ENCODE peak calls at places on chromosomes 13 and 19, in four cellular contexts. One of them, this sample, is unnamed.

GRCh38 chr19:28010656-28011055 is 1202.3 kb downstream of the UQCRFS1 start:
- DNase-seq in HepG2: no peak
- DNase-seq in K562: peak
- DNase-seq in GM12878: no peak
- DNase-seq in this sample: no peak

GRCh38 chr13:105139380-105140285 is 1395.8 kb downstream of the EFNB2 start:
- DNase-seq in HepG2: peak
- DNase-seq in K562: no peak
- DNase-seq in GM12878: peak
- DNase-seq in this sample: no peak

GRCh38 chr13:100100115-100100879 is 11.4 kb downstream of the PCCA start:
- DNase-seq in HepG2: peak
- DNase-seq in K562: no peak
- DNase-seq in GM12878: no peak
- DNase-seq in this sample: no peak

GRCh38 chr19:35751839-35752745 is 3.7 kb downstream of the LIN37 start:
- DNase-seq in HepG2: no peak
- DNase-seq in K562: no peak
- DNase-seq in GM12878: no peak
- DNase-seq in this sample: no peak

GRCh38 chr19:46221981-46222610 is 7.4 kb upstream of the IGFL1 start:
- DNase-seq in HepG2: no peak
- DNase-seq in K562: no peak
- DNase-seq in GM12878: no peak
- DNase-seq in this sample: no peak

GRCh38 chr19:18443406-18443805 is 5.5 kb upstream of the ISYNA1 start:
- DNase-seq in HepG2: no peak
- DNase-seq in K562: no peak
- DNase-seq in GM12878: no peak
- DNase-seq in this sample: no peak

GRCh38 chr19:33953023-33953422 is 156.4 kb downstream of the KCTD15 start:
- DNase-seq in HepG2: no peak
- DNase-seq in K562: no peak
- DNase-seq in GM12878: no peak
- DNase-seq in this sample: no peak

GRCh38 chr19:4069331-4069959 is 2.7 kb upstream of the ZBTB7A start:
- DNase-seq in HepG2: no peak
- DNase-seq in K562: no peak
- DNase-seq in GM12878: no peak
- DNase-seq in this sample: no peak

GRCh38 chr19:48543121-48543710 is 8.8 kb upstream of the SULT2B1 start:
- DNase-seq in HepG2: no peak
- DNase-seq in K562: no peak
- DNase-seq in GM12878: no peak
- DNase-seq in this sample: no peak

GRCh38 chr19:5053661-5054060 is 84.7 kb downstream of the KDM4B start:
- DNase-seq in HepG2: no peak
- DNase-seq in K562: no peak
- DNase-seq in GM12878: no peak
- DNase-seq in this sample: no peak

GRCh38 chr13:25980255-25980654 is 71.6 kb downstream of the SHISA2 start:
- DNase-seq in HepG2: peak
- DNase-seq in K562: no peak
- DNase-seq in GM12878: no peak
- DNase-seq in this sample: peak

GRCh38 chr19:10603084-10603872 is 16.2 kb upstream of the AP1M2 start:
- DNase-seq in HepG2: no peak
- DNase-seq in K562: peak
- DNase-seq in GM12878: peak
- DNase-seq in this sample: peak

GRCh38 chr19:17348700-17349099 is 11.3 kb downstream of the GTPBP3 start:
- DNase-seq in HepG2: peak
- DNase-seq in K562: no peak
- DNase-seq in GM12878: no peak
- DNase-seq in this sample: peak

DNA sequence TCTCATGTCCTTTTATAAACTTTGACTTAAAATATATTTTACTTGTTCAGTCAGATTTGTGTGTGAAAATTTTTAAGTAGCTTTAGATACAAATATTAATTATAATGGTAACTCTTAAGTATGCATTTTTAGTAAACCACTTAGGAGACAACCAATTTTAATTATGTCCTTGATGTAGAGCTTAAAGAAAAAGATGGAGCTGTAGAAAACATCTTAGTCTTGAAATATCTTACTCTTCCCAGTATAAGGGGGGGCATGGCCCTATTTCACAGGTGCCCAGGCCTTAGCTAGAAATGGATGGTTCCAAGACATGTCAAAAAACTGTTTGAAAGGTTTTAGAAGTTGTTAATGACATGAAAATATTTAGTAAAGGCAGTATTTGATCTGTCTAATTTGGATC is 43.4 kb upstream of the CEACAM21 start:
- DNase-seq in HepG2: no peak
- DNase-seq in K562: no peak
- DNase-seq in GM12878: no peak
- DNase-seq in this sample: no peak
- TF ChIP-seq RFX5 in HepG2: no peak
- TF ChIP-seq RFX5 in K562: no peak
- TF ChIP-seq RFX5 in GM12878: no peak
- TF ChIP-seq RFX5 in this sample: no peak

DNA sequence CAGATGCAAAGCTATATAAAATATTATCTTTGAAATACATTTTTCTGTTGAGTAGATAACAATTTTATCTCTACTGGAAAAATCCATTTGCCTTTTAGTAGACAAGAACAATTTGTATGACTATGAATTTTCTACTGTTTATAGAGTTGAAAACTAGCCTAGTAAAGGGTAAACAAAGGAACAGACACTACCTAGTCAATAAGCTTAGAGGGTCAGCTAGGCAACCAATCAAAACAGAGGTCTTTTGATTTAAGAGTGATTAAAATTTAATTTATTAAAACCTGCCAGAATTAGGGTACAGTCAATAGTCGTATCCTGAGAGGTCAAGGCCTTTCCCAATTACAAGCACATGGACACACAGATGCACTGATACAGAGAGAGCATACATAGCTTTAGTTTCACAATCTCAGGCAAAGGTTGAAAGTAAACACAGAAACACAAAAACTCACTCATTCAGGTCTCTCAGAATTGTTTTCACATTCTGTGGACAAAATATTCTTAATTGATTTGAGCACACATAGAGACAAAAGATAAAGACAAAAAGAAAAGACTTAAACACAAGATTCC is 24.5 kb upstream of the GPC6 start:
- DNase-seq in HepG2: peak
- DNase-seq in K562: peak
- DNase-seq in GM12878: no peak
- DNase-seq in this sample: no peak
- TF ChIP-seq CTCF in HepG2: no peak
- TF ChIP-seq CTCF in K562: no peak
- TF ChIP-seq CTCF in GM12878: no peak
- TF ChIP-seq CTCF in this sample: no peak

DNA sequence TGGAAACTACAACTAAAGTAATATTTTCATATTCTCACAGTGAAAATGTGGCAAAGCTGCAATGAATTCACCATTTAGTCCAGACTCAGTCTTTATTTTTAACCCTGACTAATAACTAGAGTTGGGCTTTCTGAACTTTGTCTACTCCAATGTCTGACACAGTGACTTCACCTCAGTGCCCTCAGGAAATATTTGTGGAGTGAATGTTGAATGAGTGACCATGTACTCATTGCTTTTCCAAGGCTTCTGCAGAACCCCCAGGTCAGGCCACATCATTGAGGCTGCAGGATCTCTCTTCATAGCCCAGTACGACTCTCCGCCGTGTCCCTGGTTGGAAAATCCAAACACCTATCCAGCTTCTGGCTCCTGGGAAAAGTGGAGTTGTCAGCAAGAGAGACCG is 1.8 kb downstream of the ZNF175 start:
- DNase-seq in HepG2: no peak
- DNase-seq in K562: no peak
- DNase-seq in GM12878: no peak
- DNase-seq in this sample: no peak
- TF ChIP-seq HDAC6 in HepG2: no peak
- TF ChIP-seq HDAC6 in K562: no peak
- TF ChIP-seq HDAC6 in GM12878: no peak
- TF ChIP-seq HDAC6 in this sample: no peak

DNA sequence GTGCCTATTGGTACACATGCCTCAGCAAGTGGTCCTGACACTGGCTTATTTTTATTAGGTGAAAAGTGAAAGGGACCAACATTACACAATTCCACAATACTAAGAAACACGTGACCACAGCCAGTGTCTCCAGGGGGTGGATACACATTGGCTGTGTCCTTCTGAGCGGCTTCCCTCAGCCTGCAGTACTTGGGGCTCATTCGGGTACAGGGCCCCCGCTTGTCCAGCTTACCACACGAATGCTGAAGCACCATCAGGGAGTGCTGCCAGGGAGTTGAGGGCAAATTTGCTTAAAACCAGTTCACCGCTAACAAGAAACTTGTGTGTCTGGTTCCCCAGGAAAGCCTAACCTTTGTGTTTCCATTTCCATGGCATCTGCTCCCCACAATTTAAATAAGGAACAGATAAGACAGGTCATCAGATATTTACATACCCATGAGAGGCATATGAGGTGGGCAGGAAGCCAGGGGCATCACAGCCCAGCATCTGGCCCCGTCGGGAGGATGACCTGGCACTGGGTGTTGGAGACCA is 23.3 kb downstream of the PBX4 start:
- DNase-seq in HepG2: no peak
- DNase-seq in K562: no peak
- DNase-seq in GM12878: no peak
- DNase-seq in this sample: no peak
- TF ChIP-seq RFX5 in HepG2: no peak
- TF ChIP-seq RFX5 in K562: no peak
- TF ChIP-seq RFX5 in GM12878: no peak
- TF ChIP-seq RFX5 in this sample: no peak

GRCh38 chr19:45184115-45184514 is 5.5 kb downstream of the BLOC1S3 start:
- DNase-seq in HepG2: no peak
- DNase-seq in K562: no peak
- DNase-seq in GM12878: no peak
- DNase-seq in this sample: no peak

GRCh38 chr19:45182758-45183157 is 4.2 kb downstream of the BLOC1S3 start:
- DNase-seq in HepG2: no peak
- DNase-seq in K562: no peak
- DNase-seq in GM12878: no peak
- DNase-seq in this sample: no peak

GRCh38 chr19:45189971-45190370 is 11.4 kb downstream of the BLOC1S3 start:
- DNase-seq in HepG2: no peak
- DNase-seq in K562: no peak
- DNase-seq in GM12878: no peak
- DNase-seq in this sample: no peak

GRCh38 chr19:45187421-45188100 is 9.0 kb downstream of the BLOC1S3 start:
- DNase-seq in HepG2: peak
- DNase-seq in K562: peak
- DNase-seq in GM12878: no peak
- DNase-seq in this sample: no peak

DNA sequence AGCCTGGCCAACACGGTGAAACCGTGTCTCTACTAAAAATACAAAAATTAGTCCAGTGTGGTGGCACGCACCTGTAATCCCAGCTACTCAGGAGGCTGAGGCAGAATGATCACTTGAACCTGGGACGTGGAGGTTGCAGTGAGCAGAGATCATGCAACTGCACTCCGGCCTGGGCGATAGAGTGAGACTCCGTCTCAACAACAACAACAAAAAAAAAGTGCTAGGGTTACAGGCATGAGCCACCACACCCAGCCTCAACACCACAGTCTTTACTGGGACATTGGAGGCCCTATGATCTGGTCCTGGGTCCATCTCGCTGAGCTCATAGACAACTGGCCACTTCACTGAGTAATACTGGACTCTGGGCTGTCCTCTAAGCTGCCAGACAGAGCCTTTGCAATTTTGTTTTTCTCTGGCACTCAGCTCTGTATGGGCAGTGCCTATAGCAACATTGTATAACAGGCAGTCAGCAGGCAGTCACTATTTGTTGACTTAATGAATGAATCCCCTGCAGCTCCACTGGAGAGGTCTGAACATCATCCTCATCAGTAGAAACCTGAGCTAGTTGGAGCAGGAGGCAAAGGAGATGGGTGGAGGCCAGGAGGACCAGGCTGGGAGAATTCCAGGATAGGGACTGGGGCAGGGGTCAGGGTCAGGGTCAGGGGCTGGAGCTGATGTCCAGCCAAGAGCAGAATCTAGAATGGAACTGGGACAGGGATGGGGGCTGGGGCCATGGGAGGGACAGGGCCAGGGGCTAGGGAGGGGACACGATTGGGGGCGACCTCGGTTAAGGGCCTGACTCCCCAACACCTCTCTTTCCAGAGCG is 8.1 kb downstream of the BLOC1S3 start:
- DNase-seq in HepG2: peak
- DNase-seq in K562: no peak
- DNase-seq in GM12878: no peak
- DNase-seq in this sample: no peak
- TF ChIP-seq CTCF in HepG2: no peak
- TF ChIP-seq CTCF in K562: no peak
- TF ChIP-seq CTCF in GM12878: no peak
- TF ChIP-seq CTCF in this sample: no peak

This sample was measured in H1.